ENCODE peak calls at places on chromosomes 6 and 20, in four cellular contexts. One of them, this sample, is unnamed.

GRCh38 chr6:30060634-30060981 is 457 bp upstream of the POLR1H start:
- DNase-seq in sciatic nerve: peak
- DNase-seq in astrocyte: peak
- DNase-seq in ureter: no peak
- DNase-seq in this sample: peak

GRCh38 chr6:747006-747405 is 54.1 kb upstream of the EXOC2 start:
- DNase-seq in sciatic nerve: no peak
- DNase-seq in astrocyte: no peak
- DNase-seq in ureter: no peak
- DNase-seq in this sample: no peak

GRCh38 chr20:50861012-50861411 is 66.2 kb downstream of the BCAS4 start:
- DNase-seq in sciatic nerve: no peak
- DNase-seq in ureter: no peak
- DNase-seq in astrocyte: no peak
- DNase-seq in this sample: no peak

GRCh38 chr20:7858851-7859250 is 81.4 kb downstream of the HAO1 start:
- DNase-seq in ureter: no peak
- DNase-seq in sciatic nerve: no peak
- DNase-seq in astrocyte: no peak
- DNase-seq in this sample: peak

GRCh38 chr6:43284986-43285385 is 13.1 kb upstream of the SLC22A7 start:
- DNase-seq in astrocyte: no peak
- DNase-seq in ureter: no peak
- DNase-seq in sciatic nerve: no peak
- DNase-seq in this sample: no peak

GRCh38 chr6:159646731-159647130 is 46.3 kb downstream of the SOD2 start:
- DNase-seq in astrocyte: peak
- DNase-seq in sciatic nerve: no peak
- DNase-seq in ureter: no peak
- DNase-seq in this sample: no peak

GRCh38 chr20:10524034-10524476 is 89.0 kb downstream of the SLX4IP start:
- DNase-seq in astrocyte: peak
- DNase-seq in sciatic nerve: peak
- DNase-seq in ureter: peak
- DNase-seq in this sample: peak

GRCh38 chr6:33288942-33289783 is at the start of the genes PFDN6 and WDR46:
- DNase-seq in sciatic nerve: peak
- DNase-seq in ureter: peak
- DNase-seq in astrocyte: peak
- DNase-seq in this sample: peak

GRCh38 chr6:52042141-52042885 is 45.1 kb downstream of the PKHD1 start:
- DNase-seq in sciatic nerve: no peak
- DNase-seq in ureter: no peak
- DNase-seq in astrocyte: no peak
- DNase-seq in this sample: no peak

GRCh38 chr20:37519508-37520416 is 1.3 kb upstream of the NNAT start:
- DNase-seq in sciatic nerve: no peak
- DNase-seq in astrocyte: no peak
- DNase-seq in ureter: no peak
- DNase-seq in this sample: peak

GRCh38 chr6:108492131-108492766 is 68.5 kb upstream of the FOXO3 start:
- DNase-seq in astrocyte: peak
- DNase-seq in sciatic nerve: no peak
- DNase-seq in ureter: no peak
- DNase-seq in this sample: peak

GRCh38 chr6:39197521-39198500 is 31.5 kb downstream of the KCNK5 start:
- DNase-seq in ureter: no peak
- DNase-seq in sciatic nerve: no peak
- DNase-seq in astrocyte: no peak
- DNase-seq in this sample: no peak

GRCh38 chr6:353642-354614 is 37.6 kb upstream of the IRF4 start:
- DNase-seq in astrocyte: no peak
- DNase-seq in sciatic nerve: peak
- DNase-seq in ureter: no peak
- DNase-seq in this sample: no peak

GRCh38 chr20:41366546-41367392 is at the start of gene EMILIN3:
- DNase-seq in astrocyte: no peak
- DNase-seq in ureter: no peak
- DNase-seq in sciatic nerve: no peak
- DNase-seq in this sample: peak